ENCODE peak calls at places on chromosome 16, in four cellular contexts. One of them, this sample, is unnamed.

GRCh38 chr16:12171206-12171605 is 194.7 kb downstream of the SNX29 start:
- DNase-seq in NCI-H69: no peak
- DNase-seq in esophagus squamous epithelium: no peak
- DNase-seq in brain microvascular endothelial cell: no peak
- DNase-seq in this sample: no peak

GRCh38 chr16:57304169-57305061 is 19.9 kb upstream of the PLLP start:
- DNase-seq in brain microvascular endothelial cell: peak
- DNase-seq in esophagus squamous epithelium: no peak
- DNase-seq in NCI-H69: no peak
- DNase-seq in this sample: no peak

GRCh38 chr16:89912627-89913026 is 6.0 kb upstream of the MC1R start:
- DNase-seq in NCI-H69: no peak
- DNase-seq in esophagus squamous epithelium: no peak
- DNase-seq in brain microvascular endothelial cell: no peak
- DNase-seq in this sample: no peak

GRCh38 chr16:2531371-2531695 is at the start of gene CEMP1:
- DNase-seq in NCI-H69: no peak
- DNase-seq in esophagus squamous epithelium: no peak
- DNase-seq in brain microvascular endothelial cell: no peak
- DNase-seq in this sample: no peak

GRCh38 chr16:58500329-58501241 is 642 bp downstream of the NDRG4 start:
- DNase-seq in esophagus squamous epithelium: no peak
- DNase-seq in NCI-H69: peak
- DNase-seq in brain microvascular endothelial cell: no peak
- DNase-seq in this sample: peak

GRCh38 chr16:50183316-50183715 is 30.2 kb downstream of the TENT4B start:
- DNase-seq in NCI-H69: no peak
- DNase-seq in esophagus squamous epithelium: no peak
- DNase-seq in brain microvascular endothelial cell: peak
- DNase-seq in this sample: no peak

GRCh38 chr16:17238285-17239028 is 232.3 kb downstream of the XYLT1 start:
- DNase-seq in NCI-H69: no peak
- DNase-seq in esophagus squamous epithelium: no peak
- DNase-seq in brain microvascular endothelial cell: no peak
- DNase-seq in this sample: no peak

GRCh38 chr16:21156767-21157467 is 1.6 kb upstream of the LDAF1 start:
- DNase-seq in brain microvascular endothelial cell: peak
- DNase-seq in esophagus squamous epithelium: no peak
- DNase-seq in NCI-H69: peak
- DNase-seq in this sample: peak

GRCh38 chr16:50282010-50282538 is 15.7 kb downstream of the ADCY7 start:
- DNase-seq in brain microvascular endothelial cell: peak
- DNase-seq in NCI-H69: no peak
- DNase-seq in esophagus squamous epithelium: peak
- DNase-seq in this sample: no peak

GRCh38 chr16:23505180-23505665 is 5.1 kb downstream of the GGA2 start:
- DNase-seq in brain microvascular endothelial cell: no peak
- DNase-seq in esophagus squamous epithelium: no peak
- DNase-seq in NCI-H69: no peak
- DNase-seq in this sample: no peak

GRCh38 chr16:57422026-57422944 is 17.7 kb downstream of the CCL17 start:
- DNase-seq in NCI-H69: peak
- DNase-seq in brain microvascular endothelial cell: peak
- DNase-seq in esophagus squamous epithelium: no peak
- DNase-seq in this sample: peak

GRCh38 chr16:50302472-50303005 is 36.2 kb downstream of the ADCY7 start:
- DNase-seq in NCI-H69: peak
- DNase-seq in brain microvascular endothelial cell: no peak
- DNase-seq in esophagus squamous epithelium: no peak
- DNase-seq in this sample: no peak

GRCh38 chr16:89586853-89587252 is 11.3 kb downstream of the CPNE7 start:
- DNase-seq in esophagus squamous epithelium: no peak
- DNase-seq in brain microvascular endothelial cell: no peak
- DNase-seq in NCI-H69: no peak
- DNase-seq in this sample: no peak

GRCh38 chr16:4309833-4310266 is 6.0 kb upstream of the GLIS2 start:
- DNase-seq in brain microvascular endothelial cell: peak
- DNase-seq in NCI-H69: peak
- DNase-seq in esophagus squamous epithelium: no peak
- DNase-seq in this sample: peak

GRCh38 chr16:25107466-25107792 is 4.1 kb upstream of the LCMT1 start:
- DNase-seq in brain microvascular endothelial cell: no peak
- DNase-seq in NCI-H69: peak
- DNase-seq in esophagus squamous epithelium: no peak
- DNase-seq in this sample: no peak

GRCh38 chr16:70647461-70648359 is 1.4 kb downstream of the IL34 start:
- DNase-seq in brain microvascular endothelial cell: no peak
- DNase-seq in NCI-H69: no peak
- DNase-seq in esophagus squamous epithelium: no peak
- DNase-seq in this sample: no peak

GRCh38 chr16:2956566-2956956 is 7.5 kb upstream of the KREMEN2 start:
- DNase-seq in brain microvascular endothelial cell: no peak
- DNase-seq in esophagus squamous epithelium: no peak
- DNase-seq in NCI-H69: no peak
- DNase-seq in this sample: no peak

GRCh38 chr16:6081320-6081976 is 983.9 kb upstream of the EEF2KMT start:
- DNase-seq in esophagus squamous epithelium: no peak
- DNase-seq in NCI-H69: peak
- DNase-seq in brain microvascular endothelial cell: no peak
- DNase-seq in this sample: peak

GRCh38 chr16:79639576-79640311 is 39.2 kb upstream of the MAF start:
- DNase-seq in esophagus squamous epithelium: no peak
- DNase-seq in brain microvascular endothelial cell: no peak
- DNase-seq in NCI-H69: peak
- DNase-seq in this sample: no peak

GRCh38 chr16:54437921-54438320 is 151.3 kb upstream of the IRX3 start:
- DNase-seq in NCI-H69: no peak
- DNase-seq in brain microvascular endothelial cell: no peak
- DNase-seq in esophagus squamous epithelium: no peak
- DNase-seq in this sample: peak

GRCh38 chr16:10729649-10730048 is 14.0 kb upstream of the NUBP1 start:
- DNase-seq in brain microvascular endothelial cell: no peak
- DNase-seq in NCI-H69: peak
- DNase-seq in esophagus squamous epithelium: no peak
- DNase-seq in this sample: peak

GRCh38 chr16:75244844-75245758 is 6.3 kb downstream of the BCAR1 start:
- DNase-seq in esophagus squamous epithelium: no peak
- DNase-seq in NCI-H69: no peak
- DNase-seq in brain microvascular endothelial cell: peak
- DNase-seq in this sample: no peak

GRCh38 chr16:22007509-22008214 is at the start of gene MOSMO:
- DNase-seq in brain microvascular endothelial cell: peak
- DNase-seq in esophagus squamous epithelium: no peak
- DNase-seq in NCI-H69: peak
- DNase-seq in this sample: peak

GRCh38 chr16:53465606-53466290 is 31.5 kb downstream of the RBL2 start:
- DNase-seq in NCI-H69: peak
- DNase-seq in esophagus squamous epithelium: no peak
- DNase-seq in brain microvascular endothelial cell: peak
- DNase-seq in this sample: peak

GRCh38 chr16:83403751-83404150 is 404.0 kb upstream of the HSBP1 start:
- DNase-seq in esophagus squamous epithelium: no peak
- DNase-seq in brain microvascular endothelial cell: no peak
- DNase-seq in NCI-H69: no peak
- DNase-seq in this sample: no peak

GRCh38 chr16:61083711-61084110 is 952.5 kb downstream of the CDH8 start:
- DNase-seq in esophagus squamous epithelium: no peak
- DNase-seq in NCI-H69: no peak
- DNase-seq in brain microvascular endothelial cell: no peak
- DNase-seq in this sample: no peak

GRCh38 chr16:8720080-8720966 is 45.9 kb downstream of the ABAT start:
- DNase-seq in esophagus squamous epithelium: no peak
- DNase-seq in brain microvascular endothelial cell: no peak
- DNase-seq in NCI-H69: peak
- DNase-seq in this sample: peak

GRCh38 chr16:1941162-1941923 is 1.7 kb downstream of the MSRB1 start:
- DNase-seq in brain microvascular endothelial cell: peak
- DNase-seq in NCI-H69: no peak
- DNase-seq in esophagus squamous epithelium: no peak
- DNase-seq in this sample: no peak

GRCh38 chr16:61926766-61927165 is 109.5 kb downstream of the CDH8 start:
- DNase-seq in esophagus squamous epithelium: no peak
- DNase-seq in brain microvascular endothelial cell: peak
- DNase-seq in NCI-H69: peak
- DNase-seq in this sample: no peak

GRCh38 chr16:85642762-85643281 is 29.7 kb downstream of the GSE1 start:
- DNase-seq in brain microvascular endothelial cell: no peak
- DNase-seq in NCI-H69: no peak
- DNase-seq in esophagus squamous epithelium: no peak
- DNase-seq in this sample: peak

GRCh38 chr16:85168732-85169256 is 56.5 kb upstream of the CIBAR2 start:
- DNase-seq in esophagus squamous epithelium: no peak
- DNase-seq in NCI-H69: peak
- DNase-seq in brain microvascular endothelial cell: no peak
- DNase-seq in this sample: peak

GRCh38 chr16:57089406-57089805 is 3.0 kb upstream of the CPNE2 start:
- DNase-seq in esophagus squamous epithelium: no peak
- DNase-seq in brain microvascular endothelial cell: no peak
- DNase-seq in NCI-H69: peak
- DNase-seq in this sample: peak

GRCh38 chr16:27318399-27319256 is 4.9 kb downstream of the IL4R start:
- DNase-seq in brain microvascular endothelial cell: peak
- DNase-seq in esophagus squamous epithelium: no peak
- DNase-seq in NCI-H69: no peak
- DNase-seq in this sample: no peak

GRCh38 chr16:55379876-55380390 is 55.9 kb downstream of the IRX6 start:
- DNase-seq in esophagus squamous epithelium: no peak
- DNase-seq in brain microvascular endothelial cell: no peak
- DNase-seq in NCI-H69: no peak
- DNase-seq in this sample: no peak

GRCh38 chr16:58127033-58127556 is 2.1 kb downstream of the CFAP20 start:
- DNase-seq in NCI-H69: peak
- DNase-seq in esophagus squamous epithelium: no peak
- DNase-seq in brain microvascular endothelial cell: peak
- DNase-seq in this sample: peak

GRCh38 chr16:16867994-16868393 is 489.1 kb downstream of the NPIPA7 start:
- DNase-seq in esophagus squamous epithelium: no peak
- DNase-seq in NCI-H69: no peak
- DNase-seq in brain microvascular endothelial cell: no peak
- DNase-seq in this sample: no peak

This sample was measured in NCI-H82.